ENCODE peak calls at places on chromosomes 4 and X, in eight cellular contexts. R, A, C, X, H, S, B and G are unnamed samples.

GRCh38 chr4:161252520-161253141 is 911.2 kb downstream of the FSTL5 start:
- DNase-seq in X (no peak), H (peak), S (peak), A (peak), B (no peak), R (no peak), C (no peak), G (peak)

GRCh38 chrX:9352683-9353430 is 112.0 kb upstream of the TBL1X start:
- DNase-seq in R (peak), B (no peak), C (no peak), H (peak), X (no peak), A (peak), S (peak), G (peak)

GRCh38 chr4:71266090-71266794 is 72.6 kb upstream of the SLC4A4 start:
- DNase-seq in H (no peak), S (peak), C (no peak), X (no peak), B (no peak), R (no peak), A (no peak), G (no peak)

GRCh38 chr4:6953751-6954380 is 44.2 kb downstream of the TBC1D14 start:
- DNase-seq in S (peak), R (peak), B (no peak), H (peak), A (peak), X (no peak), C (no peak), G (no peak)

GRCh38 chrX:15299945-15300851 is 15.2 kb downstream of the ASB11 start:
- DNase-seq in X (no peak), C (no peak), R (no peak), S (peak), H (peak), B (no peak), A (peak), G (peak)

GRCh38 chr4:123096038-123096437 is 173.6 kb upstream of the NUDT6 start:
- DNase-seq in R (no peak), B (no peak), S (no peak), X (no peak), A (no peak), H (peak), C (no peak), G (peak)

GRCh38 chrX:133921084-133921483 is 64.3 kb downstream of the GPC3 start:
- DNase-seq in C (no peak), S (no peak), R (no peak), B (no peak), X (no peak), H (no peak), A (no peak), G (no peak)

GRCh38 chr4:170428929-170429328 is 339.2 kb upstream of the AADAT start:
- DNase-seq in S (no peak), C (no peak), H (no peak), R (no peak), X (no peak), B (no peak), A (no peak), G (no peak)

GRCh38 chr4:74499986-74500781 is 55.2 kb downstream of the AREG start:
- DNase-seq in H (no peak), S (peak), C (no peak), A (no peak), B (no peak), R (no peak), X (no peak), G (no peak)

GRCh38 chr4:169399976-169400767 is 129.4 kb upstream of the SH3RF1 start:
- DNase-seq in R (no peak), C (no peak), X (no peak), A (no peak), B (no peak), S (no peak), H (no peak), G (no peak)

GRCh38 chr4:48268956-48269860 is at the start of gene TEC:
- DNase-seq in R (peak), A (peak), H (peak), C (peak), X (no peak), S (no peak), B (peak), G (no peak)

GRCh38 chr4:54228064-54228527 is 997 bp upstream of the PDGFRA start:
- DNase-seq in H (peak), A (no peak), R (peak), B (no peak), S (peak), C (no peak), X (no peak), G (peak)

GRCh38 chr4:20159516-20159915 is 92.2 kb upstream of the SLIT2 start:
- DNase-seq in C (no peak), A (no peak), B (no peak), X (no peak), R (no peak), S (no peak), H (no peak), G (no peak)

GRCh38 chrX:154058207-154058997 is 38.7 kb upstream of the IRAK1 start:
- DNase-seq in H (no peak), A (no peak), S (no peak), C (no peak), X (no peak), B (no peak), R (no peak), G (no peak)

GRCh38 chrX:48083212-48083611 is 11.8 kb upstream of the ZNF630 start:
- DNase-seq in X (no peak), B (peak), H (peak), R (peak), C (peak), S (peak), A (peak), G (peak)

GRCh38 chr4:55435136-55435535 is 39.4 kb downstream of the TMEM165 start:
- DNase-seq in A (peak), B (no peak), S (peak), H (peak), X (no peak), R (no peak), C (no peak), G (no peak)

GRCh38 chr4:86961605-86962295 is 26.9 kb downstream of the AFF1 start:
- DNase-seq in C (no peak), X (no peak), A (no peak), R (no peak), H (peak), B (no peak), S (peak), G (no peak)

GRCh38 chr4:94446386-94446785 is 5.4 kb upstream of the PDLIM5 start:
- DNase-seq in R (no peak), S (peak), B (no peak), A (no peak), X (no peak), C (no peak), H (peak), G (no peak)

GRCh38 chr4:164824581-164824980 is 52.4 kb upstream of the APELA start:
- DNase-seq in S (no peak), A (no peak), H (no peak), R (no peak), B (no peak), X (no peak), C (no peak), G (no peak)

GRCh38 chrX:151151668-151152267 is 24.6 kb upstream of the GPR50 start:
- DNase-seq in C (peak), H (peak), B (no peak), S (peak), X (peak), R (peak), A (peak), G (peak)

GRCh38 chrX:118862086-118862485 is 38.5 kb downstream of the ZCCHC12 start:
- DNase-seq in C (no peak), R (no peak), B (no peak), H (peak), X (no peak), A (no peak), S (no peak), G (no peak)

GRCh38 chr4:102633100-102633499 is 127.7 kb downstream of the MANBA start:
- DNase-seq in X (no peak), H (no peak), S (no peak), A (no peak), R (no peak), B (no peak), C (no peak), G (no peak)

GRCh38 chrX:132491191-132491590 is 2.4 kb upstream of the MBNL3 start:
- DNase-seq in R (peak), X (no peak), S (no peak), B (no peak), C (no peak), A (peak), H (no peak), G (peak)

GRCh38 chr4:5019274-5019673 is at the start of gene CYTL1:
- DNase-seq in R (no peak), H (no peak), B (no peak), C (no peak), X (no peak), A (no peak), S (no peak), G (no peak)

GRCh38 chr4:111977419-111977965 is 167.8 kb upstream of the FAM241A start:
- DNase-seq in X (no peak), A (no peak), C (no peak), R (no peak), B (no peak), S (no peak), H (no peak), G (no peak)

GRCh38 chr4:121686265-121686664 is 10.5 kb downstream of the ANXA5 start:
- DNase-seq in C (no peak), R (no peak), S (no peak), H (no peak), B (no peak), A (no peak), X (no peak), G (no peak)

GRCh38 chr4:11624370-11624769 is 195.7 kb upstream of the HS3ST1 start:
- DNase-seq in A (peak), B (no peak), X (no peak), R (no peak), H (no peak), C (no peak), S (no peak), G (no peak)